ENCODE peak calls at places on chromosomes 12 and 14, in six cellular contexts. One of them, this sample, is unnamed.
A peak's percentile ranks its signal among the peaks of the same experiment; 100 is the strongest.

GRCh38 chr14:21098892-21099595 is 589 bp upstream of the ZNF219 start:
- DNase-seq in IMR-90: no peak
- DNase-seq in transverse colon: no peak
- DNase-seq in stomach: no peak
- DNase-seq in esophagus squamous epithelium: no peak
- DNase-seq in heart left ventricle: no peak
- DNase-seq in this sample: no peak

GRCh38 chr14:52356025-52356424 is 41.9 kb downstream of the PTGER2 start:
- DNase-seq in IMR-90: peak; percentile 21
- DNase-seq in transverse colon: peak; percentile 55
- DNase-seq in stomach: no peak
- DNase-seq in esophagus squamous epithelium: no peak
- DNase-seq in heart left ventricle: no peak
- DNase-seq in this sample: no peak

GRCh38 chr12:44240186-44240585 is 404.3 kb downstream of the TMEM117 start:
- DNase-seq in IMR-90: no peak
- DNase-seq in transverse colon: no peak
- DNase-seq in stomach: no peak
- DNase-seq in esophagus squamous epithelium: no peak
- DNase-seq in heart left ventricle: no peak
- DNase-seq in this sample: no peak

GRCh38 chr12:27319848-27320247 is 12.8 kb upstream of the BMAL2 start:
- DNase-seq in IMR-90: no peak
- DNase-seq in transverse colon: no peak
- DNase-seq in stomach: no peak
- DNase-seq in esophagus squamous epithelium: no peak
- DNase-seq in heart left ventricle: no peak
- DNase-seq in this sample: no peak

GRCh38 chr12:116143883-116144266 is 133.6 kb downstream of the MED13L start:
- DNase-seq in IMR-90: peak; percentile 64
- DNase-seq in transverse colon: no peak
- DNase-seq in stomach: no peak
- DNase-seq in esophagus squamous epithelium: no peak
- DNase-seq in heart left ventricle: no peak
- DNase-seq in this sample: no peak

GRCh38 chr12:3038931-3039510 is 38.2 kb upstream of the TSPAN9 start:
- DNase-seq in IMR-90: no peak
- DNase-seq in transverse colon: no peak
- DNase-seq in stomach: no peak
- DNase-seq in esophagus squamous epithelium: no peak
- DNase-seq in heart left ventricle: peak; percentile 18
- DNase-seq in this sample: no peak

GRCh38 chr14:104650057-104650980 is 39.1 kb upstream of the INF2 start:
- DNase-seq in IMR-90: peak; percentile 31
- DNase-seq in transverse colon: peak; percentile 71
- DNase-seq in stomach: peak; percentile 69
- DNase-seq in esophagus squamous epithelium: no peak
- DNase-seq in heart left ventricle: peak; percentile 66
- DNase-seq in this sample: peak; percentile 78

GRCh38 chr14:29820785-29821184 is 106.9 kb downstream of the PRKD1 start:
- DNase-seq in IMR-90: no peak
- DNase-seq in transverse colon: no peak
- DNase-seq in stomach: no peak
- DNase-seq in esophagus squamous epithelium: no peak
- DNase-seq in heart left ventricle: no peak
- DNase-seq in this sample: no peak

GRCh38 chr12:57448669-57449068 is 6.4 kb upstream of the INHBE start:
- DNase-seq in IMR-90: no peak
- DNase-seq in transverse colon: no peak
- DNase-seq in stomach: no peak
- DNase-seq in esophagus squamous epithelium: no peak
- DNase-seq in heart left ventricle: no peak
- DNase-seq in this sample: no peak

GRCh38 chr14:70416717-70417349 is at the start of gene SYNJ2BP:
- DNase-seq in IMR-90: peak; percentile 70
- DNase-seq in transverse colon: peak; percentile 88
- DNase-seq in stomach: peak; percentile 90
- DNase-seq in esophagus squamous epithelium: peak; percentile 4
- DNase-seq in heart left ventricle: peak; percentile 80
- DNase-seq in this sample: no peak
- TF ChIP-seq POLR2A in IMR-90: no peak
- TF ChIP-seq POLR2A in transverse colon: peak; percentile 47
- TF ChIP-seq POLR2A in stomach: no peak
- TF ChIP-seq POLR2A in esophagus squamous epithelium: no peak
- TF ChIP-seq POLR2A in heart left ventricle: no peak
- TF ChIP-seq POLR2A in this sample: no peak

GRCh38 chr12:48923117-48923516 is 2.2 kb downstream of the FKBP11 start:
- DNase-seq in IMR-90: no peak
- DNase-seq in transverse colon: no peak
- DNase-seq in stomach: no peak
- DNase-seq in esophagus squamous epithelium: no peak
- DNase-seq in heart left ventricle: no peak
- DNase-seq in this sample: no peak

GRCh38 chr12:48924617-48925217 is 575 bp downstream of the FKBP11 start:
- DNase-seq in IMR-90: peak; percentile 46
- DNase-seq in transverse colon: peak; percentile 72
- DNase-seq in stomach: peak; percentile 66
- DNase-seq in esophagus squamous epithelium: no peak
- DNase-seq in heart left ventricle: peak; percentile 44
- DNase-seq in this sample: peak; percentile 63

GRCh38 chr12:48929551-48929950 is 4.3 kb upstream of the FKBP11 start:
- DNase-seq in IMR-90: peak; percentile 59
- DNase-seq in transverse colon: no peak
- DNase-seq in stomach: no peak
- DNase-seq in esophagus squamous epithelium: no peak
- DNase-seq in heart left ventricle: no peak
- DNase-seq in this sample: no peak

GRCh38 chr12:48927261-48927660 is 2.0 kb upstream of the FKBP11 start:
- DNase-seq in IMR-90: peak; percentile 96
- DNase-seq in transverse colon: no peak
- DNase-seq in stomach: no peak
- DNase-seq in esophagus squamous epithelium: no peak
- DNase-seq in heart left ventricle: no peak
- DNase-seq in this sample: no peak

DNA sequence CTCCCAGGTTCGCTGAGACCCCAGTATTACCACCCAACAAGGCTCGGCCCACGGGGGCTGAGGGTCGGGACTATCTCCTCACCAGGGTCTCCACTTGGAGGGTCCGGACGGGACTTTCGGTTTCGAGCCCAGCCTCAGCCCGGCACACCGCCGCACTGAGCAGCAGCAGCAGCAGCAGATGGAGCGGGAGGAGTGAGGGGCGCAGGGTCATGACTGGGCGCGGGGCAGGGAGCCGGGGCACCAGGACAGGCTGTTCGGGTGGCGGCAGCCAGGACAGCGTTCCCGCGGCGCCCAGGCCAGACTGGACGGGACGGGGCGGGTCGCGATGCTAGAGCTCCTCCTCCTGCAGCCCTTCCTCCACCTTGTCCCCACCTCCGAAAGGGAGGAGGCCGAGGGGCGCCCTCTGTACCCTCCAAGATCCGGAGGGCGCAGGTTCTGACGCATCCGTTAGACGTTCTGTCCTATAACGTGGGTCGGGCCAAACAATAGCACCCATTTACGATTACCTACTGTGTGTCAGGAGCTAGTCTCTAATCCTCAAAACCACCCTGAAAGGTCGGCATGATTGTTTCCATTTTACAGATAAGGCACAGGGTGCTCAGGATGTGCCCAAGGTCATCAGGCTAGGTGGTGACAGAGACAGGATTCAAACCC is at the start of gene FKBP11:
- DNase-seq in IMR-90: peak; percentile 26
- DNase-seq in transverse colon: peak; percentile 78
- DNase-seq in stomach: peak; percentile 71
- DNase-seq in esophagus squamous epithelium: no peak
- DNase-seq in heart left ventricle: peak; percentile 66
- DNase-seq in this sample: peak; percentile 55
- TF ChIP-seq POLR2A in IMR-90: peak; percentile 29
- TF ChIP-seq POLR2A in transverse colon: peak; percentile 63
- TF ChIP-seq POLR2A in stomach: no peak
- TF ChIP-seq POLR2A in esophagus squamous epithelium: no peak
- TF ChIP-seq POLR2A in heart left ventricle: no peak
- TF ChIP-seq POLR2A in this sample: no peak

GRCh38 chr12:12999959-13000615 is at the start of gene HEBP1:
- DNase-seq in IMR-90: peak; percentile 84
- DNase-seq in transverse colon: peak; percentile 98
- DNase-seq in stomach: peak; percentile 97
- DNase-seq in esophagus squamous epithelium: peak; percentile 79
- DNase-seq in heart left ventricle: peak; percentile 96
- DNase-seq in this sample: peak; percentile 95
- TF ChIP-seq POLR2A in IMR-90: peak; percentile 75
- TF ChIP-seq POLR2A in transverse colon: peak; percentile 94
- TF ChIP-seq POLR2A in stomach: peak; percentile 25
- TF ChIP-seq POLR2A in esophagus squamous epithelium: no peak
- TF ChIP-seq POLR2A in heart left ventricle: no peak
- TF ChIP-seq POLR2A in this sample: peak; percentile 58

DNA sequence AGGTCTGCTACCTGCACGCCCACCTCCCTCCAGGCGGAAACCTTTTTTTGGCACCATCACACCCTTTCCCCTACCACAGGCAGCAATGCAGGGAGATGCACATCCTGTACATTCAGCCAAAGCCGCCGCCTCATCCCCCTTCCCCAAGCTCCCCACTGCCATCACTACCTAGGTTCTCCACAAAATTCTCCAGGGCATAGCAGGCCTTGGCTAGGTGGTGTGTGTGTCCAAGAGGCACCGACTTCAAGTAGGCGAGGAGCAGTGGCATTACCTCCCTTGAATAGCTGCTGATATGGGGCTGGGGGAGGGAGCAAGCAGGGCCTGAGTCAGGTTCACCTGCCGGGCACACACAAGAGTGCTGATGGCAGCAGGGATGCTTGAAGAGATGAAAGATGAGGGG is 3.6 kb downstream of the IPO4 start:
- DNase-seq in IMR-90: no peak
- DNase-seq in transverse colon: no peak
- DNase-seq in stomach: no peak
- DNase-seq in esophagus squamous epithelium: no peak
- DNase-seq in heart left ventricle: no peak
- DNase-seq in this sample: no peak
- TF ChIP-seq POLR2A in IMR-90: no peak
- TF ChIP-seq POLR2A in transverse colon: no peak
- TF ChIP-seq POLR2A in stomach: no peak
- TF ChIP-seq POLR2A in esophagus squamous epithelium: no peak
- TF ChIP-seq POLR2A in heart left ventricle: no peak
- TF ChIP-seq POLR2A in this sample: no peak

GRCh38 chr14:23009483-23009938 is 432 bp downstream of the C14orf93 start:
- DNase-seq in IMR-90: no peak
- DNase-seq in transverse colon: no peak
- DNase-seq in stomach: no peak
- DNase-seq in esophagus squamous epithelium: no peak
- DNase-seq in heart left ventricle: no peak
- DNase-seq in this sample: peak; percentile 59
- TF ChIP-seq POLR2A in IMR-90: no peak
- TF ChIP-seq POLR2A in transverse colon: no peak
- TF ChIP-seq POLR2A in stomach: no peak
- TF ChIP-seq POLR2A in esophagus squamous epithelium: no peak
- TF ChIP-seq POLR2A in heart left ventricle: no peak
- TF ChIP-seq POLR2A in this sample: no peak

DNA sequence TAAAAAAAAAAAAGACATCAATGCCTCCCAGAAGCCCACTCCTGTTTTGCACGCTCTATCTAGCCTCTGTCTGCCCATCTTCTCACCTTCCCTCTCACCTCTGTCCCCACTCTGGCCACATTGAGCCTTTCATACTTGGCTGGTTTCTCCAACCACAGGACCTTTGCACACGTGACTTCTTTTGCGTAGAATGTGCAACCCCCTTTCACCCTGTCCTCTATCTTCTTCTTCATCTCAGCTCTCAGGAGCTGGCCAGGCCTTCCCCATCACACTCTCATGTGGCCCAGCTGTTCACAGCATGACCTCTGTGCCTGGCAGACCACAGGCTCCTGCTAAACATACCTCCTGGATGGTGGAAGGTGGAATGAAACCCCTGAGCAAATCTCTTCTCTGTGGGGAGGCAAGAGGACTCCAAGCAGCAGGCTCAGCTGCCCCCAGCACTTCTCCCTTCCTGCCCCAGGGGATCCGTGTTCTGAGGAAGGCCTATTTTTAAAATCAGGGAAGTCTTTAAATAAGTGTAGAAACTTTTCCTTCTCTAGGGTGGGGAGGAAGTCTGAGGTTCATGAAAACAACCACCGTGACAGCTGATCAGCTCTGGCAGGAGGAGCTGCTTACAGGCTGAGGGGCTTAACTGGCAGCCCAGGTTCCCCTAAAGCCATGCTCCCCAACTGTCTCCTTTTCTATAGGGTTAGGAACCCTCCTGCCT is 11.6 kb downstream of the HVCN1 start:
- DNase-seq in IMR-90: no peak
- DNase-seq in transverse colon: no peak
- DNase-seq in stomach: no peak
- DNase-seq in esophagus squamous epithelium: no peak
- DNase-seq in heart left ventricle: no peak
- DNase-seq in this sample: no peak
- TF ChIP-seq POLR2A in IMR-90: no peak
- TF ChIP-seq POLR2A in transverse colon: no peak
- TF ChIP-seq POLR2A in stomach: no peak
- TF ChIP-seq POLR2A in esophagus squamous epithelium: no peak
- TF ChIP-seq POLR2A in heart left ventricle: no peak
- TF ChIP-seq POLR2A in this sample: no peak

DNA sequence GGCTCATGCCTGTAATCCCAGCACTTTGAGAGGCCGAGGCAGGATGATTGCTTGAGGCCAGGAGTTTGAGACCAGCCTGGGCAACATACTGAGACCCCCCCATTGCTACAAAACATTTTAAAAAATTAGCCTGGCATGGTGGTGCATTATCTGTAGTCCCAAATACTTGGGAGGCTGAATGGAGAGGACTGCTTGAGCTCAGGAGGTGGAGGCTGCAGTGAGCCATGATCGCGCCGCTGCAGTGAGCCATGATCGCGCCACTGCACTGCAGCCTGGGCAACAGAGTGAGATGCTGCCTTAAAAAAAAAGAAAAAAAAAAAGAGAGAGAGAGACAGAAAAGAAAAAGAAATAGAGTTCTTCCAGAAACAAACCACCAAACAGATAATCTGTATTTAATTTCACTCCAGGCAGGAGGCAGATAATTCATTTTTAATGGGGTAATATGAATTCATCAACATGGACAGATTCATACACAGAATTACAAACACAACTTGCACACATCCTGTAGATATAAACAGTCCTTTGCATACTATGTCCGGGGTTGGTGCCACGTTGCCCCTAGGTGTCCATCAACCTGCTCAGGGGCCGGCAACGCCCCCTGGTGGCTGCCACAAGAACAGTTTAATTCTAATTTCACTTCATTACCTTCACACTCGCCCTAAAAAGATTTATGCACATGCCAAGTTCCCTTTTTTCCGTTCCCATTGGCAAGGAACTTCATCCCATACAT is 15.9 kb downstream of the MANSC1 start:
- DNase-seq in IMR-90: peak; percentile 46
- DNase-seq in transverse colon: peak; percentile 64
- DNase-seq in stomach: peak; percentile 65
- DNase-seq in esophagus squamous epithelium: no peak
- DNase-seq in heart left ventricle: peak; percentile 47
- DNase-seq in this sample: peak; percentile 84
- TF ChIP-seq POLR2A in IMR-90: no peak
- TF ChIP-seq POLR2A in transverse colon: no peak
- TF ChIP-seq POLR2A in stomach: no peak
- TF ChIP-seq POLR2A in esophagus squamous epithelium: no peak
- TF ChIP-seq POLR2A in heart left ventricle: no peak
- TF ChIP-seq POLR2A in this sample: no peak

This sample was measured in erythroblast.